ENCODE peak calls at places on chromosomes 6 and 20, in four cellular contexts. T, P, V and L are unnamed samples.

GRCh38 chr6:107539409-107539808 is 49.5 kb downstream of the SOBP start:
- DNase-seq in P (no peak), V (no peak), T (no peak), L (no peak)

GRCh38 chr6:125547320-125547843 is 202.1 kb upstream of the HEY2 start:
- DNase-seq in T (no peak), V (no peak), P (no peak), L (no peak)

GRCh38 chr20:45283529-45284065 is 23.0 kb upstream of the RBPJL start:
- DNase-seq in P (no peak), T (no peak), V (no peak), L (no peak)

GRCh38 chr6:6851059-6851658 is 256.6 kb upstream of the RREB1 start:
- DNase-seq in V (peak; percentile 5), T (no peak), P (no peak), L (no peak)

GRCh38 chr20:46253391-46253790 is 54.9 kb downstream of the CDH22 start:
- DNase-seq in V (no peak), P (no peak), T (no peak), L (no peak)

GRCh38 chr20:48047453-48047852 is 262.2 kb upstream of the SULF2 start:
- DNase-seq in V (no peak), T (no peak), P (no peak), L (no peak)

GRCh38 chr6:2021713-2022125 is 223.7 kb downstream of the GMDS start:
- DNase-seq in T (no peak), V (no peak), P (no peak), L (no peak)

GRCh38 chr20:24160563-24161355 is 172.2 kb upstream of the GGTLC1 start:
- DNase-seq in V (peak; percentile 10), T (no peak), P (no peak), L (no peak)

GRCh38 chr6:112282217-112282616 is 27.9 kb upstream of the LAMA4 start:
- DNase-seq in V (no peak), P (no peak), T (no peak), L (no peak)

GRCh38 chr6:170221052-170221752 is 69.7 kb downstream of the DLL1 start:
- DNase-seq in V (no peak), P (no peak), T (peak; percentile 31), L (no peak)

GRCh38 chr20:19110866-19111460 is 101.5 kb upstream of the SLC24A3 start:
- DNase-seq in P (no peak), T (no peak), V (no peak), L (no peak)

GRCh38 chr6:132960720-132961119 is 146.4 kb downstream of the RPS12 start:
- DNase-seq in P (no peak), T (no peak), V (no peak), L (no peak)

DNA sequence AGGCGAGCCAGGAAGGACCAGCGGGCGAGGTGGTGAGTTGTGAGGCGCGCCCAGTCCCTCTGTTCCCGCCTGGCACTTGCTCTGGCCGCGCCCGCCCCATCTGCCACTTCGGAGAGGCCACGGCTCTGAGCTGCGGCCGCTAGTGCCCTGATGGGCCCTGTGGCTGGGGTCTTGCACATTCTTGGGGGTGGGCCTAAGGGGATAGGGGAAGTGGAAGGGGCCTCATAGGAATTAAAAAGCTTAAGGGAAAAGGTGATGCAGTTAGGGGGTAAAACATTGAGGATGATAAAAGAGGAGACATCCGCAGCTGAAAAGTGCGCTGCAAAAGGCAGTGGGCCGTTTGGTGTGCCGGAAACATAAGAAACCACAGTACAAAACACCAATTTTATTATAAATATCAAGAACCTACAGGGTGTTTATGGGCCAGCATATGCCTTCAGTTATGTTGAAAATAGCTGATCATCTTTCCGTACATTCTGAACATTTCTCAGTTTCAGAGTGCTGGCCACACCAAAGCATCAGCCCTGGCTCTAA is 1.1 kb upstream of the PSMB8 start:
- DNase-seq in V (no peak), T (no peak), P (peak; percentile 51), L (no peak)
- H3K27ac ChIP-seq in V (peak overlapping the region; percentile 88), T (peak overlapping the region; percentile 99), P (peak overlapping the region; percentile 96), L (peak overlapping the region; percentile 93)

GRCh38 chr6:56848105-56848504 is 106.8 kb upstream of the BEND6 start:
- DNase-seq in T (no peak), P (no peak), V (no peak), L (no peak)

GRCh38 chr6:56851104-56851503 is 103.8 kb upstream of the BEND6 start:
- DNase-seq in T (no peak), P (no peak), V (no peak), L (no peak)

GRCh38 chr6:56851541-56852248 is 103.2 kb upstream of the BEND6 start:
- DNase-seq in T (no peak), P (no peak), V (peak; percentile 61), L (peak; percentile 77)

GRCh38 chr6:56850618-56851017 is 104.3 kb upstream of the BEND6 start:
- DNase-seq in P (no peak), V (no peak), T (no peak), L (no peak)

GRCh38 chr6:56849876-56850275 is 105.0 kb upstream of the BEND6 start:
- DNase-seq in V (no peak), T (no peak), P (no peak), L (no peak)
- H3K4me3 ChIP-seq in V (no peak overlapping the region), T (no peak overlapping the region), P (no peak overlapping the region), L (no peak overlapping the region)

GRCh38 chr6:39218868-39219567 is 10.3 kb downstream of the KCNK5 start:
- DNase-seq in P (no peak), T (no peak), V (peak; percentile 24), L (no peak)
- H3K27ac ChIP-seq in P (no peak overlapping the region), T (no peak overlapping the region), V (no peak overlapping the region), L (no peak overlapping the region)

GRCh38 chr6:10582774-10583508 is 61.8 kb downstream of the GCNT2 start:
- DNase-seq in T (no peak), P (no peak), V (no peak), L (no peak)
- H3K4me3 ChIP-seq in T (no peak overlapping the region), P (no peak overlapping the region), V (no peak overlapping the region), L (no peak overlapping the region)

DNA sequence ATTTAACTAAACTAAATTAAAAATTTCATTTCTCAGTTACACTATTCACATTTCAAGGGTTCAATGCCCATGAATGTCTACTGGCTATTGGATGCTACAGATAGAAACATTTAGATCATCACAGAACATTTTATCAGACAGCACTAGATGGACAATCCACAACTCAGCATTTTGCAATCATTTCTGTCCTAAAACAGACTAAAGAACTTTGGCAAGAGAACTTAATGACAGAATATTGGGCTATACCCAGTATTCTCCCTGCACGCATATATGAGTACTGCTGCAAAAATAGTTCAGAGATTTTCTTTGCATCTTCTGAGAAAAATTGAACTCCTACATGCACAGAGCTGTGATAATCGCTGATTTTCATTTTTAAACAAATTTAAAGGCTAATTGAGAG is 36.1 kb upstream of the FBXO30 start:
- DNase-seq in P (no peak), T (no peak), V (no peak), L (no peak)
- H3K27ac ChIP-seq in P (no peak overlapping the region), T (no peak overlapping the region), V (no peak overlapping the region), L (no peak overlapping the region)

GRCh38 chr20:2468581-2469407 is 1.8 kb downstream of the SNRPB start:
- DNase-seq in T (no peak), P (no peak), V (no peak), L (no peak)
- H3K4me3 ChIP-seq in T (peak overlapping the region; percentile 35), P (no peak overlapping the region), V (peak overlapping the region; percentile 99), L (no peak overlapping the region)

GRCh38 chr6:155197947-155198346 is 65.9 kb upstream of the CLDN20 start:
- DNase-seq in P (no peak), T (no peak), V (no peak), L (no peak)
- H3K27ac ChIP-seq in P (no peak overlapping the region), T (no peak overlapping the region), V (no peak overlapping the region), L (no peak overlapping the region)

GRCh38 chr6:85747093-85747492 is 104.4 kb upstream of the SYNCRIP start:
- DNase-seq in T (no peak), P (no peak), V (no peak), L (no peak)
- H3K4me3 ChIP-seq in T (no peak overlapping the region), P (no peak overlapping the region), V (no peak overlapping the region), L (no peak overlapping the region)

GRCh38 chr6:56688521-56688920 is 45.8 kb upstream of the DST start:
- DNase-seq in V (no peak), T (no peak), P (no peak), L (no peak)

GRCh38 chr6:56685994-56686393 is 43.3 kb upstream of the DST start:
- DNase-seq in V (no peak), T (no peak), P (no peak), L (no peak)

GRCh38 chr6:56685102-56685733 is 42.5 kb upstream of the DST start:
- DNase-seq in T (no peak), P (no peak), V (no peak), L (no peak)

GRCh38 chr6:56684342-56685101 is 41.8 kb upstream of the DST start:
- DNase-seq in T (no peak), P (no peak), V (no peak), L (no peak)

DNA sequence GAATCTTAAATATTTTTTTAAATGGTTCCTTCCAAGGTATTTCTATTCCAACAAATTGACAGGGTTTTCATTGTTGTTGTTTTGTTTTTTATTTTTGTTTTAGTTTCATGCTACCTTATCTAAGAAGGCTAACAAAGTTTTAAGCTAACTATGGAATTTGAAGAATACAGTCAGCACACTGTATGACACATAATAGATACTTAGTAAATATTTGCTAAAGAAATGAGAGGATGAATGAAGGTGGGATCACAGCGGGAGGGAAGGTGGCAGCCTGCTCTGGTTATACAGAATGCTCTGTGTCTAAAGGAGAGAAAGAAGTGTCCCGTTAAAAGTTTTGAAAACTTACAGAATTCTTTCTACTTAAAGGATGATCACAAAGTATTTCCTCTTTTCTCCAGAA is 43.7 kb upstream of the DST start:
- DNase-seq in P (no peak), V (no peak), T (no peak), L (no peak)
- H3K27ac ChIP-seq in P (no peak overlapping the region), V (no peak overlapping the region), T (no peak overlapping the region), L (no peak overlapping the region)

GRCh38 chr6:113632220-113632864 is 224.8 kb upstream of the MARCKS start:
- DNase-seq in P (no peak), V (peak; percentile 27), T (no peak), L (peak; percentile 31)

GRCh38 chr6:113635222-113635970 is 221.7 kb upstream of the MARCKS start:
- DNase-seq in V (no peak), P (no peak), T (no peak), L (no peak)

GRCh38 chr6:113636357-113636824 is 220.8 kb upstream of the MARCKS start:
- DNase-seq in T (no peak), V (no peak), P (no peak), L (no peak)

GRCh38 chr6:113633638-113634037 is 223.5 kb upstream of the MARCKS start:
- DNase-seq in T (no peak), P (no peak), V (no peak), L (no peak)

DNA sequence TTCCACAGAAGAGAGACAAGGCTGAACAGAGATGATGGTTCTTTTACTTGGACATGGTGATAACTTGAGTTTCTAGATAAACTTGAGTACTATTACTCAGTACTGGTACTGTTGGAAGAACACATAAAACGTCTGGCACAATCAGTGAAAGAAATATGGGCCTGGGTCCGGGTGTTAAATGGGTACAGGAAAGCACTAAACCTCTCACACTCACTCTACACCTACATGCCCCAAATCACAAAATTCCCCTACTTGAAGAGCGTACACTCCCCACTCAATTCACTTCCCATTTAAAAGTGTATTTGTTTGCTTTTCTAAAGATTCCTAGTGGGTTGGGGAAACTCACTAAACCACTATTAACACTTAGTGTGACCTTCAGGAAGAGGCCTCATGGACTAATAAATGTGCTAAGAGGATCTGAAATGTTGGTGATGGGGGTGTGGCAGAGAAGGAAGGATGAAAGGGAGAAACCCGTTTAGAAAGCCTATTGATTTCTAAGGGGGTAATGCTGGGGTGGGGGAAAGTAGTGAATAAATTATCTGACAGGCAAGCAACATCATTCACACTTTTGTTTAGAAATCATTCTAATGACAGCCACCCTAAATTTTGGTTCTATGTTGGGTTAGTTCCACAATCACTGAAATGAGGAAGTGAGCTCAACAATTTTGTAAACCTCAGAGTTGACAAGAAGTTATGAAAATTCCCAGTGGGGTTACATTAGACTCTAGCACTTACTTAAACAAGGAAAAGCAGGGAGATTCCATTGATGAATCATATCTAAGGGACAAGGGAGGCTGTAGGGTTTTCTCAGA is 222.6 kb upstream of the MARCKS start:
- DNase-seq in V (peak; percentile 66), P (no peak), T (no peak), L (no peak)
- H3K4me3 ChIP-seq in V (peak overlapping the region; percentile 6), P (no peak overlapping the region), T (no peak overlapping the region), L (no peak overlapping the region)